ENCODE peak calls at places on chromosomes 2 and 18, in five cellular contexts. S is Peyer's patch, O is transverse colon, L is spleen, F is Panc1. X is an unnamed sample.

GRCh38 chr2:240405133-240405532 is 30.3 kb upstream of the GPC1 start:
- DNase-seq in S (no peak), O (no peak), L (peak), F (no peak), X (no peak)

GRCh38 chr2:64263315-64263714 is 119.1 kb upstream of the PELI1 start:
- DNase-seq in S (no peak), O (no peak), L (no peak), F (no peak), X (no peak)

GRCh38 chr2:2621855-2622254 is 290.8 kb upstream of the MYT1L start:
- DNase-seq in S (no peak), O (no peak), L (no peak), F (no peak), X (no peak)

GRCh38 chr18:59691046-59691395 is 6.2 kb downstream of the CCBE1 start:
- DNase-seq in S (no peak), O (no peak), L (no peak), F (peak), X (peak)

GRCh38 chr18:45664824-45665763 is 49.8 kb downstream of the SLC14A2 start:
- DNase-seq in S (peak), O (peak), L (no peak), F (peak), X (peak)

GRCh38 chr2:118844261-118845004 is 3.0 kb downstream of the EN1 start:
- DNase-seq in S (peak), O (no peak), L (peak), F (no peak), X (no peak)

GRCh38 chr2:221372156-221372870 is 199.8 kb downstream of the EPHA4 start:
- DNase-seq in S (no peak), O (no peak), L (no peak), F (no peak), X (no peak)

GRCh38 chr2:43333656-43334144 is 107.3 kb upstream of the ZFP36L2 start:
- DNase-seq in S (no peak), O (no peak), L (no peak), F (no peak), X (peak)

GRCh38 chr2:241853651-241854341 is 4.9 kb downstream of the PDCD1 start:
- DNase-seq in S (peak), O (no peak), L (peak), F (no peak), X (no peak)

GRCh38 chr2:231228223-231228622 is 29.8 kb downstream of the ARMC9 start:
- DNase-seq in S (peak), O (no peak), L (no peak), F (no peak), X (no peak)

GRCh38 chr2:182972548-182972942 is 65.7 kb downstream of the NCKAP1 start:
- DNase-seq in S (no peak), O (no peak), L (no peak), F (no peak), X (no peak)

GRCh38 chr2:26529406-26530070 is 51.6 kb upstream of the OTOF start:
- DNase-seq in S (no peak), O (no peak), L (peak), F (no peak), X (no peak)

GRCh38 chr18:987325-988186 is 82.9 kb downstream of the ADCYAP1 start:
- DNase-seq in S (no peak), O (no peak), L (no peak), F (no peak), X (no peak)

GRCh38 chr2:125070726-125071505 is 1045.8 kb downstream of the CNTNAP5 start:
- DNase-seq in S (no peak), O (no peak), L (no peak), F (no peak), X (no peak)

GRCh38 chr2:55163258-55163657 is 68.8 kb downstream of the CLHC1 start:
- DNase-seq in S (no peak), O (no peak), L (no peak), F (no peak), X (no peak)

GRCh38 chr2:55162284-55163006 is 69.6 kb downstream of the CLHC1 start:
- DNase-seq in S (no peak), O (no peak), L (no peak), F (no peak), X (no peak)

GRCh38 chr2:55165567-55165966 is 66.5 kb downstream of the CLHC1 start:
- DNase-seq in S (no peak), O (no peak), L (no peak), F (no peak), X (no peak)

GRCh38 chr2:55164534-55165104 is 67.5 kb downstream of the CLHC1 start:
- DNase-seq in S (no peak), O (no peak), L (no peak), F (no peak), X (no peak)

DNA sequence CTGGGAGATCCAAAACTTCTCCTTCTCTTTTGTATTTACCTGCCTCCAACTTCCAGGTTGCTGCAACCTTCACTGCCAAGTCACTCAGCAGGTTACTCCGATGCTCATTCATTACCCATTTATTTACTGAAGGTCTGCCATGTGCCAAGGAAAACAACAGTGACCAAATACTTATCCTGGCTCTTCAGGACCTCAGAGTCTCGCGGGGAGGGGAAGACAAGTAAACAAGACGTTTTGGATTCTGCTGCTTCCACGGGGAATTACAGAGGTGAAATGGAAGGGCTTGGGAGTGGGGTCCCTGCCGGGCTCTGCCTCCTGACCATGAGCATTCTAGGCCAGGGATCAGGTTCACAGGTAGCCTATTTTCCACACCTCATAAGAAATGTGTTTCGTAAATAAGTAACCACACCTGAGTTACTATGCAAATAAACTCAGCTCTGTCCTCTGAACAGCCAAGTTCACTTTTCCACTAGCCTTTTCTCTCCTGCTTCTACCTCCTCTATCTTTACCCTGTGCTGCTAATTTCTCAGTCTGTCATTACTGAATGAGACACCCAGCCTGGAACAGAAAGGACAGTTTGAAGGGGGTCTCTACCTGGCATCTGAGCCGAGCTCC is 68.1 kb downstream of the CLHC1 start:
- DNase-seq in S (no peak), O (no peak), L (no peak), F (no peak), X (no peak)
- H3K27ac ChIP-seq in S (peak), O (peak), L (no peak), F (peak), X (peak)

GRCh38 chr2:15668611-15669305 is 77.1 kb downstream of the DDX1 start:
- DNase-seq in S (no peak), O (no peak), L (no peak), F (no peak), X (no peak)
- H3K27ac ChIP-seq in S (no peak), O (no peak), L (peak), F (no peak), X (no peak)

DNA sequence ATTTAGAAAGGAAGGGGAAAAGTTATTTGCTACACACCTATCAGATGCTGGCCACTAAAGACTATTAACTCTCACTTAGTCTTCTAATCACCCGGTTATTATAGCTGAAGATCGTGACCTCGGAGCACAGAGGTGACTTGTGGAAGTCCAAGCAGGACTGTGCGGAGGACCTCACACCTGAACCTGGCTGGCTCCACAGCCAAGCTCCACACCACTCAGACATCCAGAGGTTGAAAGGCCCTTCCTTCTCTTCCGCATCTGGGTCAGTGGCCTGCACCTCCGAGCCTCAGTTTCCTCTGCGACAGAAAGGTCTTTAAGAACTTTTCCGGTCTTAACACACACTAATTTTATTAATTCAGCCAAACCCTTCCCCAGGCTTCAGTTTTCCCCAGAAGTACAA is 57.9 kb downstream of the TNS1 start:
- DNase-seq in S (peak), O (no peak), L (peak), F (no peak), X (no peak)
- H3K27ac ChIP-seq in S (no peak), O (peak), L (no peak), F (no peak), X (no peak)

GRCh38 chr18:63869851-63870250 is 17.7 kb upstream of the SERPINB2 start:
- DNase-seq in S (no peak), O (no peak), L (no peak), F (no peak), X (no peak)
- H3K27ac ChIP-seq in S (no peak), O (no peak), L (no peak), F (no peak), X (no peak)

GRCh38 chr18:9221040-9221439 is 84.5 kb downstream of the ANKRD12 start:
- DNase-seq in S (no peak), O (no peak), L (no peak), F (no peak), X (no peak)
- H3K27ac ChIP-seq in S (no peak), O (no peak), L (no peak), F (no peak), X (no peak)

GRCh38 chr18:22844184-22844583 is 88.9 kb upstream of the RBBP8 start:
- DNase-seq in S (no peak), O (no peak), L (no peak), F (no peak), X (no peak)
- H3K27ac ChIP-seq in S (no peak), O (no peak), L (no peak), F (no peak), X (no peak)

GRCh38 chr18:21678897-21679296 is 25.7 kb downstream of the ABHD3 start:
- DNase-seq in S (no peak), O (no peak), L (no peak), F (no peak), X (no peak)
- H3K27ac ChIP-seq in S (no peak), O (peak), L (no peak), F (no peak), X (peak)

X was measured in colonic mucosa.